ENCODE peak calls at places on chromosomes 11 and 22, in five cellular contexts. One of them, this sample, is unnamed.

GRCh38 chr11:15106201-15106965 is 8.3 kb upstream of the INSC start:
- DNase-seq in neuronal stem cell: no peak
- DNase-seq in trophoblast cell: no peak
- DNase-seq in H1: no peak
- DNase-seq in mesenchymal stem cell: peak; percentile 92
- DNase-seq in this sample: no peak

GRCh38 chr11:3152471-3153110 is 12.5 kb downstream of the OSBPL5 start:
- DNase-seq in neuronal stem cell: no peak
- DNase-seq in trophoblast cell: no peak
- DNase-seq in H1: no peak
- DNase-seq in mesenchymal stem cell: no peak
- DNase-seq in this sample: no peak

GRCh38 chr11:76783901-76784813 is 1.0 kb downstream of the TSKU start:
- DNase-seq in neuronal stem cell: peak; percentile 85
- DNase-seq in trophoblast cell: peak; percentile 86
- DNase-seq in H1: peak; percentile 91
- DNase-seq in mesenchymal stem cell: peak; percentile 90
- DNase-seq in this sample: peak; percentile 95

GRCh38 chr22:22400964-22401363 is 107.6 kb downstream of the ZNF280B start:
- DNase-seq in neuronal stem cell: no peak
- DNase-seq in trophoblast cell: no peak
- DNase-seq in H1: no peak
- DNase-seq in mesenchymal stem cell: no peak
- DNase-seq in this sample: no peak

GRCh38 chr11:80103149-80103859 is 662.5 kb upstream of the TENM4 start:
- DNase-seq in neuronal stem cell: no peak
- DNase-seq in trophoblast cell: no peak
- DNase-seq in H1: no peak
- DNase-seq in mesenchymal stem cell: peak; percentile 87
- DNase-seq in this sample: no peak

GRCh38 chr11:12680246-12680939 is 6.2 kb downstream of the TEAD1 start:
- DNase-seq in neuronal stem cell: peak; percentile 85
- DNase-seq in trophoblast cell: peak; percentile 75
- DNase-seq in H1: peak; percentile 88
- DNase-seq in mesenchymal stem cell: peak; percentile 96
- DNase-seq in this sample: peak; percentile 96

GRCh38 chr22:28999510-29000224 is 62.0 kb downstream of the C22orf31 start:
- DNase-seq in neuronal stem cell: no peak
- DNase-seq in trophoblast cell: no peak
- DNase-seq in H1: no peak
- DNase-seq in mesenchymal stem cell: no peak
- DNase-seq in this sample: no peak

GRCh38 chr11:13784441-13784840 is 116.0 kb downstream of the FAR1 start:
- DNase-seq in neuronal stem cell: no peak
- DNase-seq in trophoblast cell: no peak
- DNase-seq in H1: no peak
- DNase-seq in mesenchymal stem cell: no peak
- DNase-seq in this sample: no peak

GRCh38 chr11:121253951-121254350 is 38.6 kb upstream of the SC5D start:
- DNase-seq in neuronal stem cell: no peak
- DNase-seq in trophoblast cell: peak; percentile 72
- DNase-seq in H1: no peak
- DNase-seq in mesenchymal stem cell: no peak
- DNase-seq in this sample: no peak

GRCh38 chr11:114082415-114082748 is 22.9 kb downstream of the ZBTB16 start:
- DNase-seq in neuronal stem cell: no peak
- DNase-seq in trophoblast cell: no peak
- DNase-seq in H1: no peak
- DNase-seq in mesenchymal stem cell: peak; percentile 63
- DNase-seq in this sample: no peak

GRCh38 chr11:30586251-30587144 is at the start of gene MPPED2:
- DNase-seq in neuronal stem cell: peak; percentile 79
- DNase-seq in trophoblast cell: no peak
- DNase-seq in H1: peak; percentile 88
- DNase-seq in mesenchymal stem cell: no peak
- DNase-seq in this sample: peak; percentile 79

GRCh38 chr22:25205847-25206246 is 6.2 kb downstream of the CRYBB3 start:
- DNase-seq in neuronal stem cell: no peak
- DNase-seq in trophoblast cell: no peak
- DNase-seq in H1: no peak
- DNase-seq in mesenchymal stem cell: no peak
- DNase-seq in this sample: no peak

GRCh38 chr11:66815646-66816045 is 27.6 kb upstream of the RCE1 start:
- DNase-seq in neuronal stem cell: no peak
- DNase-seq in trophoblast cell: no peak
- DNase-seq in H1: no peak
- DNase-seq in mesenchymal stem cell: no peak
- DNase-seq in this sample: no peak

GRCh38 chr11:95863486-95864140 is 60.3 kb downstream of the MTMR2 start:
- DNase-seq in neuronal stem cell: no peak
- DNase-seq in trophoblast cell: no peak
- DNase-seq in H1: no peak
- DNase-seq in mesenchymal stem cell: peak; percentile 51
- DNase-seq in this sample: no peak

GRCh38 chr22:25062378-25063095 is 110.0 kb downstream of the KIAA1671 start:
- DNase-seq in neuronal stem cell: no peak
- DNase-seq in trophoblast cell: no peak
- DNase-seq in H1: no peak
- DNase-seq in mesenchymal stem cell: peak; percentile 18
- DNase-seq in this sample: no peak

GRCh38 chr11:102615077-102615893 is 9.8 kb downstream of the MMP20 start:
- DNase-seq in neuronal stem cell: no peak
- DNase-seq in trophoblast cell: peak; percentile 48
- DNase-seq in H1: no peak
- DNase-seq in mesenchymal stem cell: no peak
- DNase-seq in this sample: no peak

GRCh38 chr11:93727985-93728791 is 13.1 kb downstream of the TAF1D start:
- DNase-seq in neuronal stem cell: no peak
- DNase-seq in trophoblast cell: no peak
- DNase-seq in H1: no peak
- DNase-seq in mesenchymal stem cell: no peak
- DNase-seq in this sample: no peak

GRCh38 chr11:1515082-1516060 is 28.8 kb upstream of the MOB2 start:
- DNase-seq in neuronal stem cell: peak; percentile 72
- DNase-seq in trophoblast cell: peak; percentile 40
- DNase-seq in H1: peak; percentile 99
- DNase-seq in mesenchymal stem cell: peak; percentile 62
- DNase-seq in this sample: peak; percentile 89

GRCh38 chr11:72293391-72293790 is 49.4 kb upstream of the PHOX2A start:
- DNase-seq in neuronal stem cell: no peak
- DNase-seq in trophoblast cell: no peak
- DNase-seq in H1: peak; percentile 39
- DNase-seq in mesenchymal stem cell: no peak
- DNase-seq in this sample: no peak

GRCh38 chr22:49550766-49551362 is 276.8 kb downstream of the BRD1 start:
- DNase-seq in neuronal stem cell: no peak
- DNase-seq in trophoblast cell: no peak
- DNase-seq in H1: no peak
- DNase-seq in mesenchymal stem cell: no peak
- DNase-seq in this sample: no peak

GRCh38 chr11:4713241-4713640 is 8.7 kb downstream of the MMP26 start:
- DNase-seq in neuronal stem cell: no peak
- DNase-seq in trophoblast cell: no peak
- DNase-seq in H1: no peak
- DNase-seq in mesenchymal stem cell: no peak
- DNase-seq in this sample: no peak

GRCh38 chr22:27636716-27637503 is 164.6 kb downstream of the MN1 start:
- DNase-seq in neuronal stem cell: no peak
- DNase-seq in trophoblast cell: no peak
- DNase-seq in H1: no peak
- DNase-seq in mesenchymal stem cell: no peak
- DNase-seq in this sample: no peak

GRCh38 chr11:2318123-2318522 is 16.3 kb downstream of the TSPAN32 start:
- DNase-seq in neuronal stem cell: no peak
- DNase-seq in trophoblast cell: no peak
- DNase-seq in H1: no peak
- DNase-seq in mesenchymal stem cell: no peak
- DNase-seq in this sample: no peak

GRCh38 chr11:119092880-119093665 is 8.4 kb downstream of the HMBS start:
- DNase-seq in neuronal stem cell: no peak
- DNase-seq in trophoblast cell: no peak
- DNase-seq in H1: no peak
- DNase-seq in mesenchymal stem cell: peak; percentile 19
- DNase-seq in this sample: no peak

GRCh38 chr22:29798318-29798717 is 31.1 kb downstream of the UQCR10 start:
- DNase-seq in neuronal stem cell: no peak
- DNase-seq in trophoblast cell: no peak
- DNase-seq in H1: no peak
- DNase-seq in mesenchymal stem cell: peak; percentile 59
- DNase-seq in this sample: no peak

GRCh38 chr11:28727254-28727653 is 619.1 kb downstream of the METTL15 start:
- DNase-seq in neuronal stem cell: no peak
- DNase-seq in trophoblast cell: no peak
- DNase-seq in H1: no peak
- DNase-seq in mesenchymal stem cell: no peak
- DNase-seq in this sample: no peak
- H4K91ac ChIP-seq in neuronal stem cell: no peak overlapping the region
- H4K91ac ChIP-seq in trophoblast cell: no peak overlapping the region
- H4K91ac ChIP-seq in H1: no peak overlapping the region
- H4K91ac ChIP-seq in mesenchymal stem cell: no peak overlapping the region
- H4K91ac ChIP-seq in this sample: no peak overlapping the region

GRCh38 chr11:110409174-110409573 is 20.6 kb upstream of the FDX1 start:
- DNase-seq in neuronal stem cell: no peak
- DNase-seq in trophoblast cell: no peak
- DNase-seq in H1: no peak
- DNase-seq in mesenchymal stem cell: peak; percentile 44
- DNase-seq in this sample: no peak
- H2BK12ac ChIP-seq in neuronal stem cell: no peak overlapping the region
- H2BK12ac ChIP-seq in trophoblast cell: no peak overlapping the region
- H2BK12ac ChIP-seq in H1: no peak overlapping the region
- H2BK12ac ChIP-seq in mesenchymal stem cell: no peak overlapping the region
- H2BK12ac ChIP-seq in this sample: no peak overlapping the region

DNA sequence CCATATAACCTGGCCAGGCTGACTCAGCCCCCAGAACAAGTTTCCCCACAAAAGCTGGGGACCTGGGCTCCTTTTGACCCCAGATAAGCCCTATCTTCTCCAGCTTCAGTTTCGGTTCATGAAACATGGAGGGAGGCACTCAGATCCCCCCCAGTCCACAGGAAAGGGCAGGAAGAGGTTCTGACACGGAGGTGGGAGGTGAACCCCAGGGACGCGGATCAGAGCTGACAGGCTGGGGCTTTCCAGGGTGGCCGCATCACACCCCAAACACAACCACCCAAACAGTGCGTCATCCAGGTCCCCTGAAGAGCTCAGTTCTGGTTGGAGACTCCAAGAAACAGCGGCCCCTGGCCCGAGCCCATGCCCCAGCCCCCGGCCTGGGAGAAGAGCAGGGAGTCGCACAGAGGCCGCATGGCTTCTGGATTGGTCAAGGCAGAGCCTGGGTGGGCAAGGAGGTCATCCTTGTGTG is 44.3 kb upstream of the A4GALT start:
- DNase-seq in neuronal stem cell: no peak
- DNase-seq in trophoblast cell: no peak
- DNase-seq in H1: no peak
- DNase-seq in mesenchymal stem cell: no peak
- DNase-seq in this sample: no peak
- H4K91ac ChIP-seq in neuronal stem cell: no peak overlapping the region
- H4K91ac ChIP-seq in trophoblast cell: no peak overlapping the region
- H4K91ac ChIP-seq in H1: no peak overlapping the region
- H4K91ac ChIP-seq in mesenchymal stem cell: no peak overlapping the region
- H4K91ac ChIP-seq in this sample: no peak overlapping the region

GRCh38 chr11:129817282-129818051 is 1.8 kb downstream of the TMEM45B start:
- DNase-seq in neuronal stem cell: no peak
- DNase-seq in trophoblast cell: no peak
- DNase-seq in H1: no peak
- DNase-seq in mesenchymal stem cell: no peak
- DNase-seq in this sample: no peak
- H2BK12ac ChIP-seq in neuronal stem cell: no peak overlapping the region
- H2BK12ac ChIP-seq in trophoblast cell: no peak overlapping the region
- H2BK12ac ChIP-seq in H1: no peak overlapping the region
- H2BK12ac ChIP-seq in mesenchymal stem cell: no peak overlapping the region
- H2BK12ac ChIP-seq in this sample: no peak overlapping the region

GRCh38 chr11:62104816-62105610 is 18.8 kb upstream of the INCENP start:
- DNase-seq in neuronal stem cell: no peak
- DNase-seq in trophoblast cell: no peak
- DNase-seq in H1: no peak
- DNase-seq in mesenchymal stem cell: peak; percentile 96
- DNase-seq in this sample: no peak
- H4K91ac ChIP-seq in neuronal stem cell: no peak overlapping the region
- H4K91ac ChIP-seq in trophoblast cell: no peak overlapping the region
- H4K91ac ChIP-seq in H1: no peak overlapping the region
- H4K91ac ChIP-seq in mesenchymal stem cell: no peak overlapping the region
- H4K91ac ChIP-seq in this sample: no peak overlapping the region

GRCh38 chr11:27592111-27592780 is 85.7 kb upstream of the LIN7C start:
- DNase-seq in neuronal stem cell: no peak
- DNase-seq in trophoblast cell: no peak
- DNase-seq in H1: no peak
- DNase-seq in mesenchymal stem cell: no peak
- DNase-seq in this sample: no peak
- H2BK12ac ChIP-seq in neuronal stem cell: no peak overlapping the region
- H2BK12ac ChIP-seq in trophoblast cell: no peak overlapping the region
- H2BK12ac ChIP-seq in H1: no peak overlapping the region
- H2BK12ac ChIP-seq in mesenchymal stem cell: no peak overlapping the region
- H2BK12ac ChIP-seq in this sample: no peak overlapping the region

DNA sequence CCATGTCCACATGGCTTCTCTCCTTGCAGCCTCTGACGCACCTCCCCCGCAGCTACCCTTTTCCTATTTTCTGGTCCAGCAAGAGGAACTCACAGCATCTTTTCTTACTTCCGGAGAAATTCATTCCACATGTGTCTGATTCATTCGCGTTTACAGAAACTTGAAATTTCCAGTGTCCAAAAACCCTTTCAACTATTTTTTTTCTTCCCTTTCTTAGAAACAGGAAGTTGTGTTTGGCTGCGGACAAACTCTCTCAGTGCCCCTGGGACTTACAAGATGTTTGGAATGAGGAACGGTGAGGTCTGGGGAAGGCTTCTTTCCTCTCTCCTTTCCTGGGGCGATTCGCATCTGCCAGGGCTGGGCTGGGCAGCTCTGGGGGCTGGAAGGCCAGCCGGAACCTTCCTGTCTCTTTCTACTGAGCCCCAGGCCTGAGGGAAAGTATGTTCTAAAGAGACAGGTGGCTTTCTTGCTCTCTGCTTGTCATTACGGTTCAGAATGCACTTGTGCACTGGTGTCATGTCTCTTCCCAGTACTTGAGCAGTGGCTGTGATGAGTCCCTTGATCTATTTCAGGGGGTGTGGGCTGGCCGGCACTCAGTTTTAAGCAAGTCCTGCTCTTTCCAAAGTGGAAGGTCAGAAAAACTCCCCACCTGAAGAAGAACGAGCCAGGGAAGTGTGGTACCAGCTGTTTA is 27.5 kb downstream of the ADAMTS8 start:
- DNase-seq in neuronal stem cell: no peak
- DNase-seq in trophoblast cell: peak; percentile 34
- DNase-seq in H1: no peak
- DNase-seq in mesenchymal stem cell: peak; percentile 38
- DNase-seq in this sample: no peak
- H4K91ac ChIP-seq in neuronal stem cell: no peak overlapping the region
- H4K91ac ChIP-seq in trophoblast cell: no peak overlapping the region
- H4K91ac ChIP-seq in H1: peak overlapping the region; percentile 72
- H4K91ac ChIP-seq in mesenchymal stem cell: no peak overlapping the region
- H4K91ac ChIP-seq in this sample: peak overlapping the region; percentile 48

This sample was measured in H9.